ENCODE peak calls at places on chromosomes 5 and 9, in five cellular contexts. D is SK-N-SH, W is GM12878, Q is HepG2, V is K562. C is an unnamed sample.
A peak's percentile ranks its signal among the peaks of the same experiment; 100 is the strongest.

GRCh38 chr5:175712681-175713085 is 54.8 kb downstream of the HRH2 start:
- DNase-seq in V (no peak), D (peak; percentile 44), W (no peak), Q (no peak), C (no peak)

GRCh38 chr5:132050136-132050535 is 10.3 kb upstream of the IL3 start:
- DNase-seq in W (no peak), D (no peak), Q (no peak), V (no peak), C (no peak)

GRCh38 chr5:179023528-179024189 is at the start of gene ZNF879:
- DNase-seq in V (peak; percentile 76), Q (peak; percentile 80), W (no peak), D (peak; percentile 94), C (peak; percentile 94)

GRCh38 chr5:149257875-149258705 is 13.6 kb upstream of the AFAP1L1 start:
- DNase-seq in Q (no peak), D (no peak), V (no peak), W (no peak), C (peak; percentile 87)

GRCh38 chr5:169637856-169638190 is 748 bp downstream of the DOCK2 start:
- DNase-seq in Q (no peak), W (no peak), D (no peak), V (no peak), C (no peak)

GRCh38 chr5:150410524-150411244 is 2.0 kb downstream of the CD74 start:
- DNase-seq in W (peak; percentile 71), Q (peak; percentile 59), D (peak; percentile 80), V (no peak), C (peak; percentile 74)

GRCh38 chr5:79864364-79864763 is 126.7 kb downstream of the MTX3 start:
- DNase-seq in W (no peak), D (no peak), V (no peak), Q (no peak), C (no peak)

GRCh38 chr5:149887622-149888183 is 56.9 kb downstream of the PDE6A start:
- DNase-seq in V (no peak), Q (peak; percentile 67), D (no peak), W (no peak), C (peak; percentile 70)

GRCh38 chr5:179205277-179205676 is 140.0 kb downstream of the ADAMTS2 start:
- DNase-seq in W (no peak), Q (no peak), D (no peak), V (no peak), C (no peak)

GRCh38 chr5:172766287-172767104 is 4.5 kb downstream of the DUSP1 start:
- DNase-seq in Q (peak; percentile 86), W (no peak), D (no peak), V (no peak), C (peak; percentile 94)

GRCh38 chr9:30015073-30015472 is 2369.4 kb upstream of the ACO1 start:
- DNase-seq in W (no peak), Q (no peak), V (no peak), D (no peak), C (no peak)

GRCh38 chr9:113690055-113690740 is 185.9 kb upstream of the ZNF618 start:
- DNase-seq in D (no peak), W (no peak), V (no peak), Q (no peak), C (no peak)

GRCh38 chr9:105245720-105246161 is 1.3 kb downstream of the SLC44A1 start:
- DNase-seq in Q (no peak), V (no peak), D (no peak), W (no peak), C (no peak)

GRCh38 chr9:77879344-77880089 is 152.1 kb downstream of the GNAQ start:
- DNase-seq in Q (no peak), W (no peak), V (no peak), D (no peak), C (no peak)
- TF ChIP-seq MXI1 in Q (no peak), W (no peak), V (no peak), D (no peak), C (no peak)

GRCh38 chr9:127056446-127056845 is 66.0 kb downstream of the ANGPTL2 start:
- DNase-seq in D (no peak), V (no peak), Q (no peak), W (no peak), C (no peak)

GRCh38 chr9:127058645-127059021 is 63.8 kb downstream of the ANGPTL2 start:
- DNase-seq in W (no peak), V (no peak), Q (no peak), D (no peak), C (peak; percentile 48)

GRCh38 chr9:127059648-127060365 is 62.6 kb downstream of the ANGPTL2 start:
- DNase-seq in W (peak; percentile 49), D (no peak), V (no peak), Q (no peak), C (no peak)

GRCh38 chr9:127059030-127059429 is 63.4 kb downstream of the ANGPTL2 start:
- DNase-seq in V (no peak), Q (no peak), W (no peak), D (no peak), C (peak; percentile 17)

DNA sequence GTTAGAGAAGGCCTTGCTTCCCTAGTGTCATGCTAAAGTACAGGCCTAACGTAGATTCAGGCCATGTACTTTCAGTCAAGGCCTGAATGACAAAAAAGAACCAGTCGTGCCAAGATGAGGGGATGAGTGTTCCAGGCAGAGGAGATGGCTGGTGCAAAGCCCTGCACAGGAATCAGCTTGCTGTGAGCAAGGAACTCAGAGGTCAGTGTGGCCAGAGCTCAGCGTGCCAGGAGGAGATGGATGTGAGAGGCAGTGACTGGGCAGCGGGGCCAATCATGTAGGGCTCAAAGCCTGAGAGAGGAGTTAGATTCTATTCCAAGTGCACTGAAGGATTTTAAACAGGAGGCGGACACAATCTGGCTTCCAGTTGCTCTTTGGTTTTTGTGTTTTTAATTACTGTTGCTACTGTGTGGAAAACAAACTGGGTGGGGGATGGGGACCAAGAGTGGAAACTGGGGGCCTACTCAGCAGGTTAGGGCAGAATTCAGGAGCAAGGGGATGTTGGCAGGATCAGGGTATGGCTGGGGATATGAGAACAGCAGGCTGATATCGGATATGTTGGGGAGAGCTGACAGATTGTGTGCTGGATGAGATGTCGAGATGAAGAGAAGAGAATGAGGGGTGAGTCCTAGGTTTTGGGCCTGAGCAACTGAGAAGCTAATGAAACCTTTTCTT is 64.3 kb downstream of the ANGPTL2 start:
- DNase-seq in Q (no peak), W (no peak), D (no peak), V (no peak), C (peak; percentile 31)
- TF ChIP-seq SMC3 in Q (no peak), W (no peak), D (no peak), V (no peak), C (no peak)

GRCh38 chr5:75461679-75462078 is 49.8 kb downstream of the CERT1 start:
- DNase-seq in W (no peak), Q (no peak), V (no peak), D (no peak), C (peak; percentile 44)
- TF ChIP-seq MXI1 in W (no peak), Q (no peak), V (no peak), D (no peak), C (no peak)

GRCh38 chr5:14869286-14870164 is 2.1 kb downstream of the ANKH start:
- DNase-seq in D (no peak), W (no peak), Q (no peak), V (no peak), C (no peak)

GRCh38 chr5:14871084-14871572 is 450 bp downstream of the ANKH start:
- DNase-seq in V (no peak), W (no peak), Q (no peak), D (no peak), C (no peak)

GRCh38 chr5:14871573-14872069 is at the start of gene ANKH:
- DNase-seq in V (peak; percentile 90), Q (peak; percentile 51), D (peak; percentile 94), W (no peak), C (peak; percentile 69)

GRCh38 chr5:14868771-14869170 is 2.8 kb downstream of the ANKH start:
- DNase-seq in V (no peak), W (no peak), Q (no peak), D (no peak), C (no peak)

GRCh38 chr5:14870347-14871083 is 1.1 kb downstream of the ANKH start:
- DNase-seq in Q (no peak), V (no peak), W (no peak), D (peak; percentile 49), C (no peak)
- TF ChIP-seq SMC3 in Q (no peak), V (no peak), W (no peak), D (no peak), C (no peak)

GRCh38 chr5:72515211-72515610 is 8.0 kb upstream of the ZNF366 start:
- DNase-seq in V (no peak), W (no peak), Q (no peak), D (no peak), C (no peak)

GRCh38 chr5:72522607-72523006 is 15.4 kb upstream of the ZNF366 start:
- DNase-seq in Q (no peak), W (no peak), V (no peak), D (no peak), C (no peak)

GRCh38 chr5:72519191-72519590 is 12.0 kb upstream of the ZNF366 start:
- DNase-seq in D (no peak), W (no peak), V (no peak), Q (no peak), C (no peak)

GRCh38 chr5:72516916-72517315 is 9.7 kb upstream of the ZNF366 start:
- DNase-seq in W (no peak), V (no peak), Q (no peak), D (no peak), C (no peak)

GRCh38 chr5:72517961-72518690 is 10.9 kb upstream of the ZNF366 start:
- DNase-seq in Q (peak; percentile 26), V (no peak), W (no peak), D (no peak), C (no peak)
- TF ChIP-seq MXI1 in Q (no peak), V (no peak), W (no peak), D (no peak), C (no peak)